ENCODE peak calls at places on chromosomes 5 and 9, in five cellular contexts. K is K562, D is SK-N-SH, O is H1, V is HCT116. J is an unnamed sample.

GRCh38 chr5:179542170-179542569 is 8.2 kb upstream of the RUFY1 start:
- DNase-seq in K (no peak), D (no peak), O (no peak), V (no peak), J (no peak)

GRCh38 chr5:106076655-106077054 is 1594.1 kb downstream of the EFNA5 start:
- DNase-seq in K (no peak), D (no peak), O (no peak), V (no peak), J (no peak)

GRCh38 chr5:68343421-68343826 is 127.9 kb downstream of the PIK3R1 start:
- DNase-seq in K (peak), D (no peak), O (no peak), V (no peak), J (no peak)

GRCh38 chr9:101486693-101487442 is 46.8 kb upstream of the RNF20 start:
- DNase-seq in K (peak), D (peak), O (peak), V (peak), J (no peak)

GRCh38 chr5:149304195-149305072 is 32.8 kb downstream of the AFAP1L1 start:
- DNase-seq in K (no peak), D (no peak), O (no peak), V (no peak), J (no peak)

GRCh38 chr9:16179566-16179965 is 626.7 kb downstream of the CCDC171 start:
- DNase-seq in K (no peak), D (no peak), O (no peak), V (no peak), J (no peak)

GRCh38 chr5:164433471-164433870 is 928.1 kb downstream of the MAT2B start:
- DNase-seq in K (no peak), D (no peak), O (no peak), V (no peak), J (no peak)

GRCh38 chr5:113226337-113226736 is 208.5 kb downstream of the TSSK1B start:
- DNase-seq in K (no peak), D (peak), O (no peak), V (no peak), J (no peak)

GRCh38 chr9:107759823-107760166 is 270.2 kb upstream of the KLF4 start:
- DNase-seq in K (no peak), D (no peak), O (no peak), V (no peak), J (no peak)

GRCh38 chr5:74619308-74619707 is 21.2 kb downstream of the ENC1 start:
- DNase-seq in K (no peak), D (no peak), O (no peak), V (no peak), J (no peak)

GRCh38 chr5:1127991-1128785 is 16.3 kb upstream of the SLC12A7 start:
- DNase-seq in K (no peak), D (no peak), O (no peak), V (no peak), J (peak)

GRCh38 chr9:105444130-105444529 is 3.7 kb upstream of the FSD1L start:
- DNase-seq in K (no peak), D (no peak), O (no peak), V (no peak), J (no peak)

GRCh38 chr5:117143381-117143780 is 568.8 kb upstream of the SEMA6A start:
- DNase-seq in K (no peak), D (no peak), O (no peak), V (no peak), J (no peak)

GRCh38 chr5:92401492-92401891 is 1018.4 kb upstream of the ARRDC3 start:
- DNase-seq in K (no peak), D (no peak), O (no peak), V (no peak), J (no peak)

GRCh38 chr5:119411935-119412623 is 40.2 kb upstream of the HSD17B4 start:
- DNase-seq in K (peak), D (peak), O (peak), V (peak), J (no peak)

GRCh38 chr9:131631254-131631653 is 85.9 kb downstream of the PRRT1B start:
- DNase-seq in K (no peak), D (no peak), O (no peak), V (no peak), J (no peak)
- TF ChIP-seq JUND in K (no peak), D (no peak), O (no peak), V (no peak), J (no peak)

DNA sequence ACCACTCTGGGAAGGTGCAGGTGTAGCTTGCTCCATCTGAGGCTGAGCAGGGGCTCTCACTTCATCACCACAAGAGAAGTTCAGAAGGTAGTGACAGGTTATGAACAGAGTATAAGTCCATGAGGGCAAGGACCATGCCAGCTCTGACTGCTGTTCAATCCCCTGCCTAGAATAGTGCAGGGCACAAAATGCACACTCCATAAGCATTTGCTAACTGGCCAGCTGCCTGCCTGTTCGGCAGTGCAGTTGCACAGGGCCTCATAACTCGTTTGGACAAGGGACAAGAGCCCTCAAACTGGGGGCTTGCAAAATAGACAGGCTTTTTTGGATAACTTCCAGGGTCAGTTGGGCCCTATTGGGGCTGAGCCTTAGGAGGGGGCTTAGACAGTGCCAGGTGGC is 21.1 kb downstream of the SPARC start:
- DNase-seq in K (no peak), D (no peak), O (no peak), V (no peak), J (no peak)
- TF ChIP-seq JUND in K (no peak), D (no peak), O (no peak), V (no peak), J (no peak)

GRCh38 chr9:91485006-91485405 is 61.4 kb upstream of the NFIL3 start:
- DNase-seq in K (no peak), D (no peak), O (no peak), V (no peak), J (no peak)
- TF ChIP-seq JUND in K (no peak), D (no peak), O (no peak), V (no peak), J (no peak)

GRCh38 chr5:37716405-37716804 is 123.4 kb downstream of the GDNF start:
- DNase-seq in K (no peak), D (no peak), O (no peak), V (no peak), J (no peak)

GRCh38 chr5:37717276-37717612 is 122.6 kb downstream of the GDNF start:
- DNase-seq in K (no peak), D (no peak), O (no peak), V (no peak), J (no peak)

GRCh38 chr5:37715361-37715760 is 124.5 kb downstream of the GDNF start:
- DNase-seq in K (no peak), D (no peak), O (no peak), V (no peak), J (no peak)

GRCh38 chr5:37715957-37716356 is 123.9 kb downstream of the GDNF start:
- DNase-seq in K (no peak), D (no peak), O (no peak), V (no peak), J (no peak)

DNA sequence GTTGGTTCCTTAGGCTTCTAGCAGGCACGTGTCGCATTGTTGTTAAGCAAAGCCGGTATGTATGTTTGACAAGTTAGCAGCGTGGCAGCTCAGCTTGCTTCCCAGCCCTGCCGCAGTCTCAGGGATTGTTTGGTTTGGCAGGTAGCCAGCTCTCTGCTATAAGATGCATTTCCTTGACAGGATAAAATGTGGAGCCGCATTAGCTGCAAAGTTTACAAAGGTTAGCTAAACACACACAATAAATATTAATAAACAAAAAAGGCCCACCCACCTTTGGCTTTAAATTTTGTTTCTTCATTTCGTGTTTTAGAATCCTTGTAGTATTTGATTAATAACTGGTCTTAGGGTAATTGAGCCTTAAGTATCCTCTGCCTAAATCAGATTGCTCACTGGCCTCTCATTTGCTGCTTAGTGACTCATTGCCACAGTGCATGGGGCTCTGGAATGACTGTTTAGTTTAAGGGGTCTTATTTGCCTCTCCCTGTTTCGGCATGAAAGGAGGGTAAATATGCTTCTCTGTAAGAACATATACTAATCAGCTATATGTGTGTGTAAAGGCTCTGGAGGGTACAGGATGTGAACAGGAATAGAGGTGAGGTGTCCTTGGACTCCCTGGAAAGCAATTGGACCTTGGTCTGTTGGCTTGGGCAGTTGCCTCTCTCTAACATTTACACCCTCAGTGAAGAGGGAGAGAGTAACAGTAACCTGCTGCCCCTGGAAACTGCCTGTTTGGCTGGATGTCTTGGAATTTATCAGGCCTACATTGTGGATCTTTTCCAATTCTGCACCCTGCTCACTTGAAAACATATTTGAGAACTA is 122.0 kb downstream of the GDNF start:
- DNase-seq in K (no peak), D (peak), O (no peak), V (no peak), J (peak)
- TF ChIP-seq JUND in K (no peak), D (peak), O (no peak), V (no peak), J (no peak)

GRCh38 chr5:102733534-102733933 is 21.6 kb upstream of the PAM start:
- DNase-seq in K (no peak), D (no peak), O (no peak), V (no peak), J (no peak)

GRCh38 chr5:102737161-102737560 is 17.9 kb upstream of the PAM start:
- DNase-seq in K (no peak), D (no peak), O (no peak), V (no peak), J (no peak)

GRCh38 chr5:102731704-102732103 is 23.4 kb upstream of the PAM start:
- DNase-seq in K (no peak), D (no peak), O (no peak), V (no peak), J (no peak)
- TF ChIP-seq JUND in K (no peak), D (no peak), O (no peak), V (no peak), J (no peak)

DNA sequence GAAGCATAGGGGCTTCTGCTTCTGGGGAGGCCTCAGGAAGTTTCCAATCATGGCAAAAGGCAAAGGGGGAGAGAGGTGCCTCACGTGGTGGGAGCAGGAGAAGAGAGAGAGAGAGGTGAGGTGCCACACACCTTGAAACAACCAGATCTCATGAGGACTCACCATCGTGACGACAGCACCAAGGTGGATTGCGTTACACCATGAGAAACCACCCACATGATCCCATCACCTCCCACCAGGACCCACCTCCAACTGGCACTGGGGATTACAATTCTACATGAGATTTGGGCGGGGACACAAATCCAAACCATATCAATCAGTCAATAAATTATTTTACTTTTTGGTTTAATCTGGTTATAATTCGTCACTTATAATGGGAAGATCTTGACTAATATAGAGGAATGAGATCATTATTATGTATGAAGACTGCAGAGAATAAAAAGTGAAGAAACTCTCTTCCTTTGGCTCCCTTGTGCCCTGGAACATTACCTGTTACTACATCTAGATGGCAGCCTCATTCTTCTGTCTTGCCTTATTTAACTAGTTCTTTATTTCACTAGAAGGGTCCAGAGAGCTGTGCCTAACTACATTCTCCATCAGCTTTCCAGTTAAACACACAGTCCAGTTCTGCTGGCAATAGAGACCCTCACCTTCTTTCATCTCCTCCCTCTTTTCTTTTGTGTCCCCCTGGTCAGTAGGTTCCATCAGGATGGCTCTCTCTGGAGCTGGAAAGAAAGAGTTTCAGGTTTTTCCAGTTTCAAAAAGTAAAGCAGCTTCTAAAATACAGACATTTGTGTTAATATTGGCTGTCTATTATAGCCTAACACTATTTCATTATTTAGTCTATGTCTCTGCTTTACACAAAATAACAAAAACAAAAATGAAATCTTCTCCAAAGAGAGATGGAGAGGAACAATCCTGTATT is 21.7 kb upstream of the SPINK7 start:
- DNase-seq in K (no peak), D (peak), O (no peak), V (peak), J (peak)
- TF ChIP-seq JUND in K (no peak), D (no peak), O (no peak), V (no peak), J (no peak)

J was measured in T47D.